ENCODE peak calls at places on chromosomes 13 and 19, in nine cellular contexts. C is prostate gland, X is MG63, S is aorta, I is osteoblast, G is MM.1S, N is mammary epithelial cell, M is heart left ventricle, O is hepatocyte. P is an unnamed sample. For H3K27me3, the result is how much of the 10 kb centered on the place peaks cover.

GRCh38 chr19:10167459-10167858 is 27.3 kb downstream of the DNMT1 start:
- DNase-seq in C (no peak), X (no peak), S (no peak), I (no peak), G (peak), N (no peak), M (no peak), O (no peak), P (no peak)

GRCh38 chr19:44344255-44344654 is 12.2 kb downstream of the ZNF112 start:
- DNase-seq in C (no peak), X (no peak), S (no peak), I (no peak), G (peak), N (no peak), M (no peak), O (no peak), P (no peak)

GRCh38 chr19:36009220-36009619 is 607 bp upstream of the SYNE4 start:
- DNase-seq in C (peak), X (peak), S (peak), I (peak), G (peak), N (no peak), M (peak), O (peak), P (peak)

GRCh38 chr19:43486412-43486811 is 18.1 kb downstream of the PHLDB3 start:
- DNase-seq in C (no peak), X (no peak), S (no peak), I (peak), G (no peak), N (no peak), M (no peak), O (no peak), P (no peak)

GRCh38 chr19:32798201-32798600 is 71.4 kb downstream of the SLC7A9 start:
- DNase-seq in C (no peak), X (no peak), S (no peak), I (no peak), G (no peak), N (no peak), M (no peak), O (no peak), P (no peak)

GRCh38 chr13:63999614-64000013 is 2584.0 kb upstream of the PCDH20 start:
- DNase-seq in C (no peak), X (no peak), S (no peak), I (no peak), G (no peak), N (no peak), M (no peak), O (no peak), P (no peak)

GRCh38 chr13:103430368-103430767 is 364.2 kb upstream of the SLC10A2 start:
- DNase-seq in C (no peak), X (no peak), S (no peak), I (no peak), G (no peak), N (no peak), M (no peak), O (no peak), P (no peak)

GRCh38 chr19:28313633-28314032 is 899.3 kb downstream of the UQCRFS1 start:
- DNase-seq in C (no peak), X (peak), S (no peak), I (no peak), G (no peak), N (peak), M (peak), O (no peak), P (peak)

GRCh38 chr19:10189631-10190425 is 4.9 kb downstream of the DNMT1 start:
- DNase-seq in C (no peak), X (no peak), S (no peak), I (no peak), G (no peak), N (no peak), M (no peak), O (no peak), P (peak)

GRCh38 chr19:13896227-13896626 is 9.7 kb downstream of the BRME1 start:
- DNase-seq in C (no peak), X (no peak), S (no peak), I (no peak), G (no peak), N (no peak), M (no peak), O (no peak), P (no peak)

GRCh38 chr13:112451512-112452379 is 75.6 kb downstream of the SPACA7 start:
- DNase-seq in C (no peak), X (no peak), S (no peak), I (peak), G (no peak), N (no peak), M (no peak), O (no peak), P (no peak)

GRCh38 chr13:80000679-80001509 is 340.0 kb downstream of the SPRY2 start:
- DNase-seq in C (no peak), X (no peak), S (no peak), I (no peak), G (no peak), N (no peak), M (no peak), O (no peak), P (no peak)
- H3K4me3 ChIP-seq in C (no peak), X (no peak), S (no peak), I (no peak), G (no peak), N (no peak), M (no peak), O (no peak), P (no peak)

GRCh38 chr19:18790566-18791314 is at the start of gene COMP:
- DNase-seq in C (no peak), X (no peak), S (peak), I (peak), G (no peak), N (no peak), M (no peak), O (no peak), P (no peak)
- H3K27me3 ChIP-seq in C (under half), X (under half), S (under half), I (under half), G (half or more), N (under half), M (half or more), O (half or more), P (half or more)

GRCh38 chr13:109833940-109834339 is 47.6 kb upstream of the IRS2 start:
- DNase-seq in C (no peak), X (no peak), S (no peak), I (no peak), G (no peak), N (no peak), M (no peak), O (no peak), P (no peak)
- H3K4me3 ChIP-seq in C (no peak), X (no peak), S (no peak), I (no peak), G (no peak), N (no peak), M (no peak), O (no peak), P (no peak)

DNA sequence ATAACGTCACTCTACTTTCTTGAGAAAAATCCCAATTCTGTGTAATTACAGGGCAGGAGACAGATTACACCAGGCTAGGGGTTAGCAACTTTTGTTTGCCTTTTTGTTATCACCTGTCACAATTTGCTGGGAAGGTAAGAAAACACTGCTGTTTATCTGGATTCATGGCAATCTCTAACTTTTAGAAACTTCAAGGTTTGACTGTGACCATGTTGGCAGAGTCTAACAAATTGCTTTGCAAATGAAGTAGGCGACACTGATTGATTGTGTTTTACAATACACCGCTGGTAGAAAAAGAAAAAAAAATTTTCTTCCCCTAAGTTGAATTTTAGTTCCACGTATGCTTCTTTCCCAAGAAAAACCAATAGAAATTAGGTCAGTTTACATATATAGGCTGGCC is 10.4 kb upstream of the PDX1 start:
- DNase-seq in C (no peak), X (no peak), S (no peak), I (no peak), G (no peak), N (no peak), M (no peak), O (no peak), P (no peak)
- H3K27me3 ChIP-seq in C (under half), X (under half), S (under half), I (under half), G (under half), N (under half), M (half or more), O (under half), P (under half)

GRCh38 chr13:110869231-110869804 is 45.6 kb downstream of the ANKRD10 start:
- DNase-seq in C (no peak), X (no peak), S (no peak), I (no peak), G (no peak), N (no peak), M (peak), O (no peak), P (no peak)
- H3K4me3 ChIP-seq in C (peak), X (peak), S (no peak), I (peak), G (no peak), N (peak), M (peak), O (no peak), P (peak)